ENCODE peak calls at places on chromosomes 4 and X, in five cellular contexts. T, K, M, D and Y are unnamed samples.

GRCh38 chrX:13876652-13877051 is 59.8 kb upstream of the GPM6B start:
- DNase-seq in T (no peak), K (no peak), M (no peak), D (no peak), Y (no peak)

GRCh38 chr4:135718019-135718418 is 1516.4 kb upstream of the PABPC4L start:
- DNase-seq in T (no peak), K (no peak), M (no peak), D (no peak), Y (no peak)

GRCh38 chr4:52837716-52838558 is 24.2 kb upstream of the RASL11B start:
- DNase-seq in T (no peak), K (peak; percentile 76), M (peak; percentile 78), D (no peak), Y (no peak)

GRCh38 chrX:44314259-44314734 is 29.2 kb downstream of the EFHC2 start:
- DNase-seq in T (no peak), K (no peak), M (no peak), D (no peak), Y (no peak)

GRCh38 chrX:37646254-37646653 is 39.3 kb upstream of the XK start:
- DNase-seq in T (no peak), K (no peak), M (no peak), D (no peak), Y (no peak)

GRCh38 chr4:186651624-186652023 is 72.0 kb downstream of the FAT1 start:
- DNase-seq in T (no peak), K (no peak), M (no peak), D (peak; percentile 84), Y (no peak)

GRCh38 chr4:159171287-159171686 is 68.4 kb downstream of the RAPGEF2 start:
- DNase-seq in T (no peak), K (no peak), M (no peak), D (no peak), Y (no peak)

GRCh38 chrX:104126856-104127255 is 14.5 kb downstream of the ZCCHC18 start:
- DNase-seq in T (no peak), K (no peak), M (no peak), D (no peak), Y (no peak)

DNA sequence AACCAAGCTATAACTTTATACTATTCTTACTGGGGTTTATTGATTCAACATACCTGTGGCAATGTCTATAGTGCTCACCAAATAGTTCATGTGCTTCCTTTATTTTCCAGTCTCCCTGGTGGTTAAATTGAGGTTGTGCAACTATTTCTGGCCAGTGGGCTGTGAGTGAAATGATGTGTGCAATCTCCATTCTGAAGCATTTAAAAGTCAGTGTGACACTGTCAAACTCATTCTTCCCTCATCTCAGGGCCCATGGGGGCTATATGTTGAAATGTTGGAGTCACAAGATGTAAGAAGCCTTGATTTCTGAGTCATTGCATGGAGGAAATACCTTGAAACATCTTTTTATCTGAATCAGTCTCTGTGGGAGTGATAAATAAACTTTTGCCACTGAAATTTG is 414.3 kb upstream of the RPS6KA3 start:
- DNase-seq in T (no peak), K (no peak), M (no peak), D (no peak), Y (no peak)
- TF ChIP-seq CTCF in T (peak; percentile 49), K (no peak), M (no peak), D (no peak), Y (peak; percentile 23)

DNA sequence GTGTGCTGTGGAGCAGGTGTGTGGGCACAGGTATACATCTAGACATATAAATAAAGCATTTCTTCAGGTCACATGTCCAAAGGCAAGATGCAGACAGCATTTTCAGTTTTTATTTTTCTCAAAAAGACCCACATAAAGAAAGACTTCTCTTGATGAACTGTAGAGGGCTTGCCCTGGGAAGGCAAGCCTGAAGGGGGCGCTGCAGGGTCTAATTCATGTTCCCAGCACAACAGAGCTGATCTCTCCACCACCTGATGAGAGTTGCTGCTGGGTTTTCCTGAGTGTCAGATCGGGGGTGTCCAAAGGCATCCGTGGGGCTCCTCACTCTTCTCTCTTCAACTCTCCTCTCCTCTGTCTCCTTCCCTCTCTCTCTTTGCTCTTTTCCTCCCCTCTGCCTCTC is 26.6 kb downstream of the ADRA2C start:
- DNase-seq in T (peak; percentile 85), K (no peak), M (no peak), D (no peak), Y (peak; percentile 34)
- TF ChIP-seq CTCF in T (peak; percentile 96), K (no peak), M (no peak), D (no peak), Y (peak; percentile 24)

GRCh38 chrX:40727599-40728252 is 7.6 kb downstream of the MED14 start:
- DNase-seq in T (no peak), K (no peak), M (no peak), D (no peak), Y (no peak)
- TF ChIP-seq CTCF in T (no peak), K (no peak), M (no peak), D (no peak), Y (no peak)

GRCh38 chrX:63918611-63919010 is 133.6 kb upstream of the ARHGEF9 start:
- DNase-seq in T (no peak), K (no peak), M (no peak), D (no peak), Y (no peak)
- TF ChIP-seq CTCF in T (peak; percentile 45), K (no peak), M (no peak), D (no peak), Y (peak; percentile 67)

GRCh38 chr4:140326395-140326993 is 47.0 kb upstream of the SCOC start:
- DNase-seq in T (no peak), K (no peak), M (no peak), D (no peak), Y (no peak)
- TF ChIP-seq CTCF in T (peak; percentile 78), K (peak; percentile 64), M (peak; percentile 82), D (peak; percentile 65), Y (peak; percentile 88)

GRCh38 chr4:3747582-3747906 is 18.6 kb upstream of the ADRA2C start:
- DNase-seq in T (peak; percentile 85), K (no peak), M (no peak), D (no peak), Y (no peak)
- TF ChIP-seq CTCF in T (peak; percentile 76), K (no peak), M (no peak), D (no peak), Y (peak; percentile 71)

GRCh38 chr4:2141762-2142520 is 82.8 kb downstream of the NAT8L start:
- DNase-seq in T (peak; percentile 57), K (no peak), M (no peak), D (no peak), Y (no peak)

GRCh38 chr4:2141022-2141761 is 82.1 kb downstream of the NAT8L start:
- DNase-seq in T (no peak), K (no peak), M (no peak), D (no peak), Y (no peak)

GRCh38 chr4:2142630-2143427 is 83.7 kb downstream of the NAT8L start:
- DNase-seq in T (no peak), K (no peak), M (no peak), D (no peak), Y (no peak)

GRCh38 chr4:2136736-2137135 is 77.6 kb downstream of the NAT8L start:
- DNase-seq in T (no peak), K (no peak), M (no peak), D (no peak), Y (no peak)

GRCh38 chr4:2138846-2139500 is 79.8 kb downstream of the NAT8L start:
- DNase-seq in T (no peak), K (no peak), M (no peak), D (no peak), Y (no peak)
- TF ChIP-seq CTCF in T (no peak), K (no peak), M (no peak), D (no peak), Y (no peak)

GRCh38 chr4:182810103-182810605 is 107.0 kb downstream of the DCTD start:
- DNase-seq in T (no peak), K (no peak), M (no peak), D (no peak), Y (no peak)
- TF ChIP-seq CTCF in T (no peak), K (no peak), M (no peak), D (no peak), Y (no peak)

DNA sequence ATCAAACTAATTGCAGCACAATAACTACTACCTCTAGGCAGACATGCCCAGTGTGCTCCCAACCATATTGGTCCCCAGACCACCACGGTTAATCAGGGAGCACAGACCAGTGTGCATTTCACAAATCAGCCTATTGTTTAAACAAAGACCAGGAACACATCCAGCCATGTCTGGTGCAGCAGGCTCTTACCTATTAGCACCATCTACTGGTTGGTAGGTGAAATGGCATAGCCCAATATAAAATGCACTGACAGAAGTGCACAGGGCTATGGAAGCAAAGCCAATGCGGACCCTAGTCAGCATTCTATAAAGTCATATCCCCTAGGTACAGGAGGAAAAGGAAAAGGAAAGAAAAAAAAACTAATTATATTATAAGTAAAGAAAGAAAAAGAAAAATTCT is 15.5 kb upstream of the CYLC1 start:
- DNase-seq in T (no peak), K (no peak), M (no peak), D (no peak), Y (no peak)
- TF ChIP-seq CTCF in T (peak; percentile 78), K (peak; percentile 21), M (peak; percentile 55), D (no peak), Y (peak; percentile 81)

GRCh38 chrX:39625810-39626209 is 471.9 kb downstream of the BCOR start:
- DNase-seq in T (no peak), K (no peak), M (no peak), D (no peak), Y (no peak)

GRCh38 chrX:39630344-39630743 is 467.4 kb downstream of the BCOR start:
- DNase-seq in T (no peak), K (no peak), M (no peak), D (no peak), Y (no peak)

GRCh38 chrX:39626749-39627148 is 471.0 kb downstream of the BCOR start:
- DNase-seq in T (no peak), K (no peak), M (no peak), D (no peak), Y (no peak)

GRCh38 chrX:39629001-39629400 is 468.8 kb downstream of the BCOR start:
- DNase-seq in T (no peak), K (no peak), M (no peak), D (no peak), Y (no peak)

GRCh38 chrX:39627257-39627656 is 470.5 kb downstream of the BCOR start:
- DNase-seq in T (no peak), K (no peak), M (no peak), D (no peak), Y (no peak)
- TF ChIP-seq CTCF in T (no peak), K (no peak), M (no peak), D (no peak), Y (no peak)